ENCODE peak calls at places on chromosome 4, in ten cellular contexts. D is HFFc6, W is NB4, K is RWPE1, F is BJ, G is astrocyte of the spinal cord, M is thoracic aorta, H is suprapubic skin, N is G401, R is putamen. O is an unnamed sample.

GRCh38 chr4:97142893-97143292 is 1000.4 kb downstream of the STPG2 start:
- DNase-seq in D (no peak), W (no peak), K (no peak), F (no peak), G (no peak), M (no peak), H (no peak), N (no peak), R (no peak), O (no peak)

GRCh38 chr4:128916832-128917231 is 107.3 kb downstream of the JADE1 start:
- DNase-seq in D (no peak), W (peak; percentile 77), K (no peak), F (no peak), G (no peak), M (no peak), H (no peak), N (peak; percentile 1), R (peak; percentile 44), O (no peak)

GRCh38 chr4:127709456-127709855 is 20.7 kb upstream of the SLC25A31 start:
- DNase-seq in D (no peak), W (no peak), K (peak; percentile 25), F (no peak), G (no peak), M (no peak), H (no peak), N (no peak), R (no peak), O (no peak)

GRCh38 chr4:133484287-133484686 is 335.2 kb downstream of the PCDH10 start:
- DNase-seq in D (no peak), W (no peak), K (no peak), F (no peak), G (peak; percentile 20), M (no peak), H (no peak), N (no peak), R (no peak), O (no peak)

GRCh38 chr4:30714408-30715031 is 5.6 kb upstream of the PCDH7 start:
- DNase-seq in D (peak; percentile 18), W (peak; percentile 62), K (peak; percentile 58), F (no peak), G (peak; percentile 64), M (no peak), H (no peak), N (peak; percentile 13), R (no peak), O (peak; percentile 80)

GRCh38 chr4:124121511-124121934 is 591.0 kb downstream of the ANKRD50 start:
- DNase-seq in D (peak; percentile 21), W (no peak), K (no peak), F (peak; percentile 31), G (peak; percentile 88), M (no peak), H (no peak), N (no peak), R (no peak), O (no peak)

GRCh38 chr4:156182269-156182668 is 228.6 kb upstream of the CTSO start:
- DNase-seq in D (no peak), W (no peak), K (no peak), F (no peak), G (no peak), M (no peak), H (no peak), N (no peak), R (no peak), O (no peak)

GRCh38 chr4:68361146-68361589 is 11.3 kb upstream of the YTHDC1 start:
- DNase-seq in D (peak; percentile 80), W (peak; percentile 8), K (peak; percentile 49), F (peak; percentile 78), G (no peak), M (no peak), H (no peak), N (no peak), R (no peak), O (no peak)

GRCh38 chr4:89056953-89057398 is at the start of gene FAM13A:
- DNase-seq in D (peak; percentile 83), W (peak; percentile 81), K (peak; percentile 72), F (peak; percentile 73), G (peak; percentile 97), M (peak; percentile 59), H (peak; percentile 87), N (peak; percentile 99), R (peak; percentile 72), O (peak; percentile 97)

O was measured in neural progenitor cell.